ENCODE peak calls at places on chromosomes 6 and 20, in four cellular contexts. E is ovary, O is HepG2, M is upper lobe of left lung. C is an unnamed sample.

GRCh38 chr6:98686008-98686601 is 148.3 kb upstream of the POU3F2 start:
- DNase-seq in M (peak; percentile 61), E (no peak), O (no peak), C (no peak)

GRCh38 chr6:156396068-156396771 is 381.0 kb upstream of the ARID1B start:
- DNase-seq in E (no peak), O (no peak), M (no peak), C (no peak)

GRCh38 chr6:111027219-111027618 is 45.4 kb downstream of the RPF2 start:
- DNase-seq in E (no peak), M (no peak), O (no peak), C (no peak)

GRCh38 chr20:34310481-34311117 is 7.4 kb upstream of the AHCY start:
- DNase-seq in M (no peak), O (peak; percentile 95), E (no peak), C (no peak)

GRCh38 chr6:132368916-132369481 is 32.3 kb downstream of the MOXD1 start:
- DNase-seq in E (no peak), O (no peak), M (no peak), C (no peak)

GRCh38 chr6:44489912-44490604 is 102.6 kb downstream of the CDC5L start:
- DNase-seq in O (no peak), M (peak; percentile 37), E (peak; percentile 38), C (peak; percentile 91)

GRCh38 chr20:10521068-10521834 is 86.1 kb downstream of the SLX4IP start:
- DNase-seq in O (peak; percentile 56), M (no peak), E (no peak), C (peak; percentile 11)

GRCh38 chr20:25045343-25045712 is 12.6 kb downstream of the ACSS1 start:
- DNase-seq in E (no peak), M (no peak), O (no peak), C (no peak)

GRCh38 chr20:57361517-57361916 is 10.5 kb downstream of the RAE1 start:
- DNase-seq in O (no peak), M (no peak), E (no peak), C (peak; percentile 56)

GRCh38 chr20:53547664-53548239 is 45.9 kb downstream of the ZNF217 start:
- DNase-seq in M (no peak), O (peak; percentile 84), E (peak; percentile 26), C (peak; percentile 38)

GRCh38 chr6:44217332-44218143 is 812 bp downstream of the MYMX start:
- DNase-seq in E (peak; percentile 21), O (no peak), M (peak; percentile 45), C (peak; percentile 72)

GRCh38 chr6:71404145-71404966 is 115.7 kb downstream of the OGFRL1 start:
- DNase-seq in O (peak; percentile 79), M (no peak), E (no peak), C (no peak)

GRCh38 chr6:154406869-154407268 is 50.3 kb upstream of the IPCEF1 start:
- DNase-seq in E (no peak), O (no peak), M (no peak), C (no peak)

GRCh38 chr6:147095316-147095715 is 108.9 kb upstream of the STXBP5 start:
- DNase-seq in E (no peak), O (no peak), M (no peak), C (no peak)

GRCh38 chr6:111918825-111919224 is 45.6 kb upstream of the FYN start:
- DNase-seq in O (no peak), M (no peak), E (no peak), C (no peak)

GRCh38 chr6:100701728-100702127 is 179.4 kb downstream of the ASCC3 start:
- DNase-seq in O (no peak), M (no peak), E (no peak), C (no peak)

GRCh38 chr6:68638225-68638900 is 3.3 kb downstream of the ADGRB3 start:
- DNase-seq in O (peak; percentile 9), M (no peak), E (no peak), C (no peak)

GRCh38 chr20:38304845-38305447 is 990 bp downstream of the BPI start:
- DNase-seq in E (no peak), M (peak; percentile 73), O (peak; percentile 31), C (peak; percentile 50)

GRCh38 chr6:10237284-10238043 is 177.4 kb downstream of the TFAP2A start:
- DNase-seq in M (no peak), E (no peak), O (no peak), C (peak; percentile 59)

GRCh38 chr6:219641-220198 is 72.6 kb upstream of the DUSP22 start:
- DNase-seq in E (no peak), M (peak; percentile 84), O (peak; percentile 71), C (peak; percentile 62)

GRCh38 chr20:45436732-45437485 is 21.0 kb downstream of the PIGT start:
- DNase-seq in O (peak; percentile 85), M (peak; percentile 95), E (peak; percentile 84), C (peak; percentile 90)

GRCh38 chr20:58993332-58994248 is 12.5 kb downstream of the NELFCD start:
- DNase-seq in O (no peak), M (no peak), E (no peak), C (no peak)
- TF ChIP-seq POLR2A in O (no peak), M (no peak), E (no peak), C (no peak)

GRCh38 chr6:52654007-52654406 is 16.9 kb upstream of the TMEM14A start:
- DNase-seq in M (no peak), E (no peak), O (no peak), C (no peak)

GRCh38 chr6:52649521-52649920 is 21.4 kb upstream of the TMEM14A start:
- DNase-seq in O (no peak), M (no peak), E (no peak), C (no peak)

GRCh38 chr6:52654592-52654991 is 16.3 kb upstream of the TMEM14A start:
- DNase-seq in M (no peak), O (no peak), E (no peak), C (no peak)

GRCh38 chr6:52653151-52653550 is 17.8 kb upstream of the TMEM14A start:
- DNase-seq in O (no peak), M (no peak), E (no peak), C (no peak)

GRCh38 chr6:52650946-52651345 is 20.0 kb upstream of the TMEM14A start:
- DNase-seq in E (no peak), M (no peak), O (no peak), C (no peak)
- TF ChIP-seq POLR2A in E (no peak), M (no peak), O (no peak), C (no peak)

GRCh38 chr6:13328875-13329183 is 492 bp upstream of the TBC1D7 start:
- DNase-seq in E (no peak), M (no peak), O (no peak), C (no peak)

GRCh38 chr6:13331516-13332348 is 3.4 kb upstream of the TBC1D7 start:
- DNase-seq in M (no peak), E (no peak), O (peak; percentile 40), C (no peak)

GRCh38 chr6:13332349-13332706 is 4.0 kb upstream of the TBC1D7 start:
- DNase-seq in M (no peak), E (no peak), O (no peak), C (no peak)

GRCh38 chr6:13327691-13328075 is 654 bp downstream of the TBC1D7 start:
- DNase-seq in O (no peak), E (no peak), M (no peak), C (peak; percentile 18)

GRCh38 chr6:13328076-13328874 is at the start of gene TBC1D7:
- DNase-seq in M (peak; percentile 94), O (peak; percentile 92), E (peak; percentile 89), C (peak; percentile 92)
- TF ChIP-seq POLR2A in M (peak; percentile 31), O (peak; percentile 94), E (peak; percentile 79), C (peak; percentile 78)

GRCh38 chr20:41076776-41077175 is 48.2 kb downstream of the TOP1 start:
- DNase-seq in M (no peak), O (no peak), E (no peak), C (no peak)

GRCh38 chr20:41080866-41081265 is 52.2 kb downstream of the TOP1 start:
- DNase-seq in E (no peak), M (no peak), O (no peak), C (no peak)

GRCh38 chr20:41081276-41081814 is 52.7 kb downstream of the TOP1 start:
- DNase-seq in M (no peak), O (no peak), E (no peak), C (no peak)

GRCh38 chr20:41078329-41078728 is 49.7 kb downstream of the TOP1 start:
- DNase-seq in O (peak; percentile 77), E (no peak), M (no peak), C (no peak)

GRCh38 chr20:41079066-41079465 is 50.4 kb downstream of the TOP1 start:
- DNase-seq in O (no peak), M (no peak), E (no peak), C (no peak)
- TF ChIP-seq POLR2A in O (no peak), M (no peak), E (no peak), C (no peak)

DNA sequence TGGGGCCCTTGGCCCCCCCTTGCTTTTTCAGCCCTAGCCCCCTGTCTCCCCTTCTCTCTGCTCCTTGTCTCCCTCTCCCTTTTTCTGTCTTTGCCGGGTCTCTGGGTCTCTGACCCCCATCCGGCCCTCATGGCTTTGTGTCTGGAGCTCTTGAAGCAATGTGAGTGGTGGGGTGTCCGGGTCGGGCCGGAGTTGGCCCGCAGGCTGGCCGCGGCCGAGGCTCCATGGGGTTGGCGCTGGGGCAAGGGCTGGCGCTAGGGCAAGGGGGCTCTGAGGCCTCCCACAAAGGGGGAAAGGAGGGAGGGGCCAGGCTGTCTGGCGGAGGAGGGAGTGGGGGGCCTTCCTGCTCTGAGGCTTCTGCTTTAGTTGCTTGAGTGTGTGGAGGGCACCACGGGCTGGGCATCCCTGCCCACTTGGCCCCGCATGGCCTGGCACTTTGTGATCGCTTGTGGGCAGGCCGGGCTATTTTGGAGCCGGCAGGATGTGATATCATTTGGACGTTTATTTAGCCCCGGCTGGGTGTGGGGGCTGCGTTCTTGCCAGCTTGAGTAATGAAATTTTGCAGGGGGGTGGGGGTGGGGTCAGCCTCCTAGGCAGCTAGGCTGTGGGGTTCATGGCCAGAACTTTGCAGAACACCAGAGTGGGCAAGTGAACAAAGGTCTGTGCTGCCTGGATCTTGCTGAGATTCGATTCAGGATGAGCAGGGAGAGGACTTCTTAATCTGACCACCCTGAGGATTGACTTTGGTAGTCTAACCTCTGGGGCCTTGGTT is 78.7 kb upstream of the MYL9 start:
- DNase-seq in M (peak; percentile 68), O (no peak), E (peak; percentile 54), C (no peak)
- TF ChIP-seq POLR2A in M (no peak), O (no peak), E (peak; percentile 46), C (peak; percentile 92)

DNA sequence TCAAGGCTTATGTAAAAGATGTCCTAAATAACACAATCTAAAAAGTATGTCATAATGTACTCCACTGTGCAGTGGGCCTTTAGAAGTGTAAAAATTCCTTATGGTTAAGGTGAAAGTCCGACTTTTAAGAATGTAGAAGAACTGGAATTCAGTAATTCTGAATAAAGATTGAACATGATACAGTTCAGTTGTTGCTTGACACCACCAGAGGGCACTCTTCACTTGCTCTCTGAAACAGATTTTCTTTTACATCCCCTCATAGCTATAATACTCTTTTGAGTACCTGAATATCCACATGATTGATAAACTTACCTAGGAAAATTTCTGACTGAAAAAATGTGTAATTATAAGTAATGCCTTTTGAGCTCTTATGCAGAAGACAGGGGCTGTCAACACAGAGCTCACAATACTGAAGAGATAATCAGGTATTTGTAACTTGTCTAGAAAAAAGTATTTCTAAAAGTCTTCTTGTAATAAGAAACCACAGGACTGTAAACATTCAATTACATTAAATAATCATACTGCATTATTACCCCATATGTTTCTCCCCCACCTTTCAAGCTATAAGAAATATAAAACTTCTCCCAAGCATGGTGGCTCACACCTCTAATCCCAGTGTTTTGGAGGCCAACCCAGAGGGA is 92.1 kb downstream of the POPDC3 start:
- DNase-seq in E (peak; percentile 13), O (peak; percentile 46), M (peak; percentile 34), C (no peak)
- TF ChIP-seq POLR2A in E (no peak), O (no peak), M (no peak), C (no peak)

GRCh38 chr6:88301888-88302768 is 136.0 kb upstream of the CNR1 start:
- DNase-seq in O (peak; percentile 36), M (no peak), E (no peak), C (no peak)
- TF ChIP-seq POLR2A in O (no peak), M (no peak), E (no peak), C (no peak)